ENCODE peak calls at places on chromosomes 1 and 21, in ten cellular contexts. F is ovary, X is epithelial cell of prostate, D is H9, A is cardiac muscle cell, M is neural progenitor cell, R is Peyer's patch, C is substantia nigra, B is A673, G is fibroblast of lung. P is an unnamed sample.

GRCh38 chr1:67675800-67676199 is 9.2 kb upstream of the GADD45A start:
- DNase-seq in F (no peak), X (no peak), D (no peak), A (no peak), M (no peak), R (no peak), C (no peak), B (no peak), G (no peak), P (no peak)

GRCh38 chr1:217224201-217224600 is 406.7 kb downstream of the GPATCH2 start:
- DNase-seq in F (no peak), X (no peak), D (no peak), A (no peak), M (no peak), R (no peak), C (no peak), B (no peak), G (no peak), P (no peak)

GRCh38 chr1:188706742-188707141 is 1770.9 kb downstream of the BRINP3 start:
- DNase-seq in F (no peak), X (peak), D (no peak), A (peak), M (no peak), R (no peak), C (no peak), B (no peak), G (peak), P (no peak)

GRCh38 chr1:94104776-94105462 is 16.0 kb downstream of the ABCA4 start:
- DNase-seq in F (no peak), X (no peak), D (no peak), A (no peak), M (no peak), R (no peak), C (no peak), B (no peak), G (no peak), P (no peak)

GRCh38 chr1:151718011-151718431 is 1.4 kb upstream of the CELF3 start:
- DNase-seq in F (no peak), X (no peak), D (no peak), A (peak), M (no peak), R (no peak), C (no peak), B (no peak), G (no peak), P (no peak)

GRCh38 chr1:185972096-185972875 is 238.1 kb downstream of the HMCN1 start:
- DNase-seq in F (no peak), X (no peak), D (no peak), A (no peak), M (no peak), R (no peak), C (no peak), B (no peak), G (peak), P (no peak)

GRCh38 chr21:44550807-44551206 is 498 bp downstream of the KRTAP10-2 start:
- DNase-seq in F (no peak), X (no peak), D (peak), A (no peak), M (no peak), R (no peak), C (no peak), B (no peak), G (peak), P (no peak)

GRCh38 chr1:7178741-7179140 is 393.5 kb downstream of the CAMTA1 start:
- DNase-seq in F (no peak), X (no peak), D (no peak), A (no peak), M (no peak), R (no peak), C (no peak), B (no peak), G (no peak), P (no peak)

GRCh38 chr1:160708821-160709220 is 2.8 kb downstream of the CD48 start:
- DNase-seq in F (no peak), X (no peak), D (no peak), A (no peak), M (no peak), R (no peak), C (no peak), B (no peak), G (no peak), P (no peak)

GRCh38 chr1:206631085-206631509 is 4.2 kb upstream of the DYRK3 start:
- DNase-seq in F (peak), X (no peak), D (peak), A (peak), M (peak), R (no peak), C (no peak), B (peak), G (peak), P (peak)

GRCh38 chr1:99445486-99445885 is 181.2 kb downstream of the PLPPR4 start:
- DNase-seq in F (no peak), X (no peak), D (no peak), A (peak), M (no peak), R (no peak), C (no peak), B (no peak), G (peak), P (no peak)

GRCh38 chr21:38352536-38353219 is 95.9 kb downstream of the KCNJ15 start:
- DNase-seq in F (no peak), X (no peak), D (peak), A (peak), M (peak), R (no peak), C (peak), B (peak), G (peak), P (no peak)

GRCh38 chr1:8077120-8077573 is 51.0 kb upstream of the ERRFI1 start:
- DNase-seq in F (peak), X (peak), D (peak), A (peak), M (peak), R (peak), C (no peak), B (no peak), G (peak), P (no peak)

GRCh38 chr1:180098242-180098995 is 56.2 kb upstream of the QSOX1 start:
- DNase-seq in F (no peak), X (no peak), D (no peak), A (peak), M (no peak), R (no peak), C (no peak), B (no peak), G (peak), P (no peak)

GRCh38 chr1:121418369-121419049 is 233.7 kb downstream of the SRGAP2C start:
- DNase-seq in F (no peak), X (no peak), D (peak), A (peak), M (peak), R (no peak), C (no peak), B (no peak), G (no peak), P (no peak)

GRCh38 chr1:204255225-204255624 is 41.4 kb upstream of the GOLT1A start:
- DNase-seq in F (no peak), X (no peak), D (peak), A (no peak), M (peak), R (no peak), C (no peak), B (peak), G (no peak), P (peak)

GRCh38 chr21:17598437-17598836 is 14.3 kb downstream of the BTG3 start:
- DNase-seq in F (no peak), X (no peak), D (no peak), A (no peak), M (no peak), R (no peak), C (no peak), B (no peak), G (no peak), P (no peak)

GRCh38 chr1:93661829-93662474 is 19.7 kb downstream of the BCAR3 start:
- DNase-seq in F (no peak), X (no peak), D (no peak), A (peak), M (no peak), R (no peak), C (no peak), B (peak), G (peak), P (no peak)

GRCh38 chr1:36986241-36986955 is 47.9 kb downstream of the GRIK3 start:
- DNase-seq in F (no peak), X (no peak), D (no peak), A (no peak), M (no peak), R (no peak), C (no peak), B (no peak), G (no peak), P (no peak)

GRCh38 chr1:39694026-39694425 is 2.8 kb upstream of the HPCAL4 start:
- DNase-seq in F (no peak), X (no peak), D (no peak), A (no peak), M (no peak), R (no peak), C (no peak), B (no peak), G (no peak), P (no peak)

GRCh38 chr21:21179619-21180336 is 181.6 kb downstream of the NCAM2 start:
- DNase-seq in F (no peak), X (no peak), D (no peak), A (no peak), M (no peak), R (no peak), C (no peak), B (no peak), G (no peak), P (no peak)

GRCh38 chr1:223759273-223759672 is 46.9 kb downstream of the CAPN2 start:
- DNase-seq in F (no peak), X (no peak), D (peak), A (no peak), M (peak), R (no peak), C (no peak), B (no peak), G (no peak), P (no peak)

GRCh38 chr21:29279531-29279930 is 19.2 kb upstream of the BACH1 start:
- DNase-seq in F (no peak), X (no peak), D (no peak), A (no peak), M (no peak), R (no peak), C (no peak), B (no peak), G (no peak), P (no peak)

GRCh38 chr1:75984781-75985180 is 52.6 kb upstream of the ASB17 start:
- DNase-seq in F (no peak), X (no peak), D (no peak), A (no peak), M (no peak), R (no peak), C (no peak), B (no peak), G (no peak), P (no peak)

GRCh38 chr1:3160647-3161046 is 91.6 kb downstream of the PRDM16 start:
- DNase-seq in F (no peak), X (no peak), D (no peak), A (no peak), M (no peak), R (no peak), C (no peak), B (no peak), G (no peak), P (no peak)

GRCh38 chr1:3162483-3162882 is 93.5 kb downstream of the PRDM16 start:
- DNase-seq in F (no peak), X (no peak), D (no peak), A (no peak), M (no peak), R (no peak), C (no peak), B (no peak), G (peak), P (no peak)

GRCh38 chr1:3161130-3161840 is 92.3 kb downstream of the PRDM16 start:
- DNase-seq in F (no peak), X (no peak), D (no peak), A (no peak), M (no peak), R (no peak), C (peak), B (no peak), G (peak), P (no peak)

GRCh38 chr1:3164671-3165070 is 95.7 kb downstream of the PRDM16 start:
- DNase-seq in F (no peak), X (no peak), D (no peak), A (no peak), M (no peak), R (no peak), C (no peak), B (no peak), G (no peak), P (no peak)

GRCh38 chr1:3163356-3163755 is 94.4 kb downstream of the PRDM16 start:
- DNase-seq in F (no peak), X (no peak), D (no peak), A (no peak), M (no peak), R (no peak), C (no peak), B (no peak), G (no peak), P (no peak)
- H3K27ac ChIP-seq in F (no peak), X (no peak), D (no peak), A (no peak), M (no peak), R (no peak), C (no peak), B (no peak), G (no peak), P (no peak)

GRCh38 chr1:113871597-113872113 is at the start of gene PTPN22:
- DNase-seq in F (no peak), X (peak), D (no peak), A (peak), M (no peak), R (no peak), C (no peak), B (no peak), G (peak), P (no peak)
- H3K27ac ChIP-seq in F (no peak), X (no peak), D (no peak), A (no peak), M (no peak), R (peak), C (no peak), B (no peak), G (no peak), P (peak)

GRCh38 chr1:91714867-91715381 is 171.0 kb downstream of the TGFBR3 start:
- DNase-seq in F (no peak), X (no peak), D (no peak), A (no peak), M (no peak), R (no peak), C (no peak), B (no peak), G (no peak), P (no peak)
- H3K27ac ChIP-seq in F (no peak), X (no peak), D (no peak), A (no peak), M (no peak), R (no peak), C (no peak), B (no peak), G (no peak), P (no peak)

GRCh38 chr1:212559929-212560328 is 48.6 kb upstream of the ATF3 start:
- DNase-seq in F (peak), X (no peak), D (no peak), A (no peak), M (no peak), R (no peak), C (no peak), B (no peak), G (no peak), P (no peak)

GRCh38 chr1:212557739-212558664 is 50.6 kb upstream of the ATF3 start:
- DNase-seq in F (no peak), X (no peak), D (peak), A (peak), M (peak), R (peak), C (no peak), B (no peak), G (peak), P (no peak)

GRCh38 chr1:212556822-212557549 is 51.6 kb upstream of the ATF3 start:
- DNase-seq in F (no peak), X (no peak), D (no peak), A (no peak), M (no peak), R (no peak), C (no peak), B (no peak), G (no peak), P (no peak)

GRCh38 chr1:212560933-212561460 is 47.6 kb upstream of the ATF3 start:
- DNase-seq in F (no peak), X (no peak), D (no peak), A (no peak), M (no peak), R (no peak), C (no peak), B (no peak), G (no peak), P (no peak)

DNA sequence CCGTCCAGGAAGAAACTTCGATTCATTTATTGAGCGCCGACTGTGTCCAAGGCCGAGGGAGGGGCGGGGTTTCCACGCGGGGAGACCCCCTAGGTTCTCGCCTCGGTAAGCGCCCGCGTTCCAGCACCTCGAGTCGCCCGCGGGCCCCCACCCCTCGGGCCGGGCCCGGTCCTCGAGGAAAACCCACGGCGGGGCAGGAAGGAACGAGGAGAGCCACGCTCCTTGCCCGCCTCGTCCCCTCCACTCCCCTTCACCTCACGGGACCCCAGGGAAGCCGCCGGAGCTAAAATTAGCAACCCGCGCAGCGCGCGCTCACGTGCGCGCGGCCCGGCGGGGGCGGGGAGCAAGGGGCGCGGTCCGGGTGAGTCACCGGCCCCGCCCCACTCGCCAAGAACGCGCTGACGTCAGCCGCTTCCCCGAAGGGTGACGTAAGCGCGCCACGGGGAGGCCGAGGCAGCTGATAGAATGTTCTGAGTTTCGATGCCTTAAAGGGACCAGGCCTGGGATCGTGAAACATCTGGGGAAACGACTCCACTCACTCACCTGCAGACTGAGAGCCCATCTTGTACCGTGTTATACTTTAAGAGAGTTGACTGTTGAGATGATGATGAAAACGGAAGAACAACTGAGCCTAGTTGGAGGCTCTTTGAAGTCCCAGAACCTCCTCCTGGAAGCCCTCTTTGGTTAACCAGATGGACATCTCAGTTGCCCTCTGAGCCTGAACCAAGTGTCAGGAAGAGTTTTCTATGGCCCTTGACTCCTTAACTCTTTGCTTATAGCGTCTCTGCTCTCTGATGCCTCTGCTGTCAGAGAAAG is 49.7 kb upstream of the ATF3 start:
- DNase-seq in F (peak), X (peak), D (peak), A (peak), M (peak), R (peak), C (peak), B (peak), G (peak), P (peak)
- H3K27ac ChIP-seq in F (peak), X (peak), D (no peak), A (peak), M (no peak), R (peak), C (peak), B (peak), G (peak), P (peak)

GRCh38 chr1:29186707-29187106 is 5.0 kb upstream of the SRSF4 start:
- DNase-seq in F (no peak), X (no peak), D (peak), A (no peak), M (peak), R (no peak), C (no peak), B (no peak), G (no peak), P (no peak)
- H3K27ac ChIP-seq in F (no peak), X (peak), D (peak), A (no peak), M (no peak), R (no peak), C (no peak), B (no peak), G (no peak), P (no peak)

DNA sequence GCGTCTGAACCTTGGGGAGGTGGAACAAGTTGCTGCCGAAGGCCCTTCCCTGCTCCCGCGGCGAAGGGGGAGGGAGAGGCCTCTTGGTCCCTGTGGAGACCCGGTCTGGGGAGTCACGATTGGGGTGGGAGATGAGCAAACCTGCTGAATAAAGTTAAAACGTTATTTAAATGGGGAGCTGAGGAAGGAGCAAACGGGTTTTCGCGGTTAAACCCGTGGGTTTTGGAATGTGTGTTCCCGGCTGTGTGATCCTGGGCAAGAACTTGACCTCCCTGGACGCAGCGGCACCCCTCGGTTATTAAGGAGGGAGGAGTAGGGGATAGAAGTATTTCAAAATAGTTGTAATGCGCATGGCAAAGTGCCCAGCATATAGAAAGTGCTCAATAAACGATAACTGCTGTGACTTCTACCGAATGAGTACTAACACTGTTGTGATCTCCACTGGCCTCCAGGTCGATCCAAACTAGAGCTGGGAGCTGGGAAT is 3.4 kb downstream of the FAM110D start:
- DNase-seq in F (no peak), X (no peak), D (no peak), A (no peak), M (no peak), R (no peak), C (no peak), B (no peak), G (no peak), P (no peak)
- H3K27ac ChIP-seq in F (no peak), X (no peak), D (no peak), A (no peak), M (no peak), R (no peak), C (no peak), B (no peak), G (no peak), P (no peak)

DNA sequence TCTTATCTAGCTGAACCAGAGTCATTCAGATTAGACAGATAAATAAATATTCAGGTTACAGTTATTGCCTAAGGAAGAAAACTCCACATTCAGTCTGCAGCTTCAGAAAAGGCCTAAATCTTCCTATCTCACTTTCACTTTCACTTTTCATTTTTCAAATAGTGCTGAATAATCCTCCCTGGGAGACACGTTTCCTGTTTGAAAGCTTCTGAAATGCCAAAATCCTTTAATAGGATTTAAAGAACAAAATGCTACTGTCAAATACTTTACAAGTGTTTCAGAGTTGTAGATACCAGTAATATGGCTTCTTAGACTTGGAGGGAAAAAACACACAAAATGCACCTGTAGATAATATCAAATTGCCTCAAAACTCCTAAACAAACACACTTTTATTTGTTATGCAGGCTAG is 3.9 kb downstream of the PSMB2 start:
- DNase-seq in F (no peak), X (no peak), D (no peak), A (peak), M (no peak), R (no peak), C (no peak), B (peak), G (peak), P (peak)
- H3K27ac ChIP-seq in F (no peak), X (peak), D (no peak), A (no peak), M (peak), R (peak), C (peak), B (peak), G (peak), P (peak)

GRCh38 chr1:32881871-32882850 is 4.1 kb upstream of the HPCA start:
- DNase-seq in F (no peak), X (no peak), D (no peak), A (no peak), M (no peak), R (peak), C (peak), B (no peak), G (no peak), P (no peak)
- H3K27ac ChIP-seq in F (no peak), X (no peak), D (no peak), A (no peak), M (no peak), R (no peak), C (no peak), B (no peak), G (no peak), P (no peak)

GRCh38 chr21:35478096-35479080 is 429.3 kb upstream of the RUNX1 start:
- DNase-seq in F (no peak), X (no peak), D (no peak), A (peak), M (no peak), R (no peak), C (no peak), B (no peak), G (peak), P (no peak)
- H3K27ac ChIP-seq in F (no peak), X (no peak), D (no peak), A (no peak), M (no peak), R (no peak), C (peak), B (no peak), G (no peak), P (no peak)

P was measured in SK-N-MC.